ENCODE peak calls at places on chromosomes 13 and 19, in seven cellular contexts. One of them, this sample, is unnamed.
A peak's percentile ranks its signal among the peaks of the same experiment; 100 is the strongest.

GRCh38 chr19:42202290-42202867 is 15.1 kb downstream of the DEDD2 start:
- DNase-seq in PC-3: no peak
- DNase-seq in MM.1S: no peak
- DNase-seq in GM23338: no peak
- DNase-seq in OCI-LY7: no peak
- DNase-seq in GM23248: no peak
- DNase-seq in hepatocyte: no peak
- DNase-seq in this sample: no peak

GRCh38 chr13:89514534-89515312 is 1832.8 kb upstream of the MIR17HG start:
- DNase-seq in GM23248: peak; percentile 19
- DNase-seq in PC-3: peak; percentile 82
- DNase-seq in MM.1S: no peak
- DNase-seq in hepatocyte: peak; percentile 4
- DNase-seq in OCI-LY7: no peak
- DNase-seq in GM23338: peak; percentile 76
- DNase-seq in this sample: peak; percentile 62

GRCh38 chr19:40367577-40368434 is 19.3 kb downstream of the PLD3 start:
- DNase-seq in MM.1S: no peak
- DNase-seq in OCI-LY7: no peak
- DNase-seq in PC-3: no peak
- DNase-seq in GM23248: no peak
- DNase-seq in hepatocyte: no peak
- DNase-seq in GM23338: no peak
- DNase-seq in this sample: no peak

GRCh38 chr19:40392123-40392522 is 2.1 kb upstream of the HIPK4 start:
- DNase-seq in OCI-LY7: no peak
- DNase-seq in MM.1S: no peak
- DNase-seq in GM23248: no peak
- DNase-seq in PC-3: no peak
- DNase-seq in GM23338: no peak
- DNase-seq in hepatocyte: no peak
- DNase-seq in this sample: no peak

GRCh38 chr13:34722931-34723330 is 219.1 kb upstream of the NBEA start:
- DNase-seq in GM23338: no peak
- DNase-seq in PC-3: no peak
- DNase-seq in hepatocyte: no peak
- DNase-seq in OCI-LY7: no peak
- DNase-seq in MM.1S: no peak
- DNase-seq in GM23248: no peak
- DNase-seq in this sample: no peak

GRCh38 chr19:32336259-32337111 is 8.9 kb upstream of the ZNF507 start:
- DNase-seq in OCI-LY7: no peak
- DNase-seq in GM23248: peak; percentile 67
- DNase-seq in GM23338: no peak
- DNase-seq in PC-3: peak; percentile 15
- DNase-seq in hepatocyte: peak; percentile 32
- DNase-seq in MM.1S: no peak
- DNase-seq in this sample: no peak

GRCh38 chr13:45219123-45219891 is 18.5 kb upstream of the KCTD4 start:
- DNase-seq in GM23248: peak; percentile 20
- DNase-seq in PC-3: peak; percentile 19
- DNase-seq in GM23338: no peak
- DNase-seq in MM.1S: no peak
- DNase-seq in OCI-LY7: no peak
- DNase-seq in hepatocyte: peak; percentile 23
- DNase-seq in this sample: no peak

GRCh38 chr13:92387245-92387644 is 839.4 kb upstream of the GPC6 start:
- DNase-seq in MM.1S: no peak
- DNase-seq in PC-3: no peak
- DNase-seq in GM23338: no peak
- DNase-seq in hepatocyte: no peak
- DNase-seq in GM23248: no peak
- DNase-seq in OCI-LY7: no peak
- DNase-seq in this sample: no peak

GRCh38 chr13:40813662-40814454 is 24.4 kb downstream of the SLC25A15 start:
- DNase-seq in GM23248: peak; percentile 57
- DNase-seq in MM.1S: peak; percentile 47
- DNase-seq in hepatocyte: peak; percentile 35
- DNase-seq in OCI-LY7: peak; percentile 73
- DNase-seq in GM23338: peak; percentile 78
- DNase-seq in PC-3: peak; percentile 53
- DNase-seq in this sample: no peak

GRCh38 chr19:42255766-42256750 is 1.1 kb upstream of the ERF start:
- DNase-seq in PC-3: peak; percentile 32
- DNase-seq in hepatocyte: peak; percentile 74
- DNase-seq in GM23338: peak; percentile 79
- DNase-seq in GM23248: peak; percentile 78
- DNase-seq in MM.1S: peak; percentile 5
- DNase-seq in OCI-LY7: no peak
- DNase-seq in this sample: peak; percentile 41

GRCh38 chr13:33169273-33169980 is 116.1 kb downstream of the STARD13 start:
- DNase-seq in OCI-LY7: no peak
- DNase-seq in hepatocyte: no peak
- DNase-seq in GM23248: peak; percentile 81
- DNase-seq in MM.1S: no peak
- DNase-seq in GM23338: no peak
- DNase-seq in PC-3: peak; percentile 73
- DNase-seq in this sample: no peak

GRCh38 chr19:35704218-35704617 is at the start of gene ZBTB32:
- DNase-seq in GM23338: peak; percentile 90
- DNase-seq in MM.1S: no peak
- DNase-seq in hepatocyte: no peak
- DNase-seq in OCI-LY7: no peak
- DNase-seq in PC-3: no peak
- DNase-seq in GM23248: peak; percentile 74
- DNase-seq in this sample: peak; percentile 35

GRCh38 chr19:1873524-1874473 is 10.4 kb upstream of the KLF16 start:
- DNase-seq in GM23338: no peak
- DNase-seq in PC-3: no peak
- DNase-seq in MM.1S: no peak
- DNase-seq in OCI-LY7: no peak
- DNase-seq in GM23248: no peak
- DNase-seq in hepatocyte: no peak
- DNase-seq in this sample: no peak

GRCh38 chr19:19530423-19530804 is 1.7 kb downstream of the YJEFN3 start:
- DNase-seq in hepatocyte: no peak
- DNase-seq in GM23338: peak; percentile 71
- DNase-seq in MM.1S: no peak
- DNase-seq in PC-3: no peak
- DNase-seq in GM23248: peak; percentile 49
- DNase-seq in OCI-LY7: no peak
- DNase-seq in this sample: no peak

GRCh38 chr13:33285420-33286124 is at the start of gene STARD13:
- DNase-seq in GM23248: peak; percentile 99
- DNase-seq in PC-3: peak; percentile 96
- DNase-seq in GM23338: peak; percentile 95
- DNase-seq in hepatocyte: peak; percentile 96
- DNase-seq in MM.1S: peak; percentile 64
- DNase-seq in OCI-LY7: no peak
- DNase-seq in this sample: peak; percentile 93

GRCh38 chr13:51639171-51639570 is 54.9 kb downstream of the WDFY2 start:
- DNase-seq in OCI-LY7: no peak
- DNase-seq in hepatocyte: no peak
- DNase-seq in PC-3: peak; percentile 37
- DNase-seq in GM23338: no peak
- DNase-seq in GM23248: no peak
- DNase-seq in MM.1S: no peak
- DNase-seq in this sample: no peak

GRCh38 chr19:4257025-4257424 is 10.1 kb downstream of the YJU2 start:
- DNase-seq in GM23338: no peak
- DNase-seq in OCI-LY7: no peak
- DNase-seq in GM23248: no peak
- DNase-seq in hepatocyte: no peak
- DNase-seq in PC-3: no peak
- DNase-seq in MM.1S: no peak
- DNase-seq in this sample: no peak

GRCh38 chr19:17721821-17722220 is 2.5 kb downstream of the MAP1S start:
- DNase-seq in OCI-LY7: no peak
- DNase-seq in hepatocyte: no peak
- DNase-seq in MM.1S: no peak
- DNase-seq in PC-3: peak; percentile 19
- DNase-seq in GM23338: no peak
- DNase-seq in GM23248: peak; percentile 95
- DNase-seq in this sample: no peak

GRCh38 chr13:113918981-113919646 is 54.8 kb downstream of the C13orf46 start:
- DNase-seq in hepatocyte: no peak
- DNase-seq in MM.1S: no peak
- DNase-seq in PC-3: no peak
- DNase-seq in GM23338: no peak
- DNase-seq in GM23248: no peak
- DNase-seq in OCI-LY7: no peak
- DNase-seq in this sample: no peak

GRCh38 chr13:59112375-59112774 is 1051.4 kb downstream of the DIAPH3 start:
- DNase-seq in hepatocyte: peak; percentile 21
- DNase-seq in PC-3: peak; percentile 61
- DNase-seq in GM23338: no peak
- DNase-seq in OCI-LY7: no peak
- DNase-seq in MM.1S: no peak
- DNase-seq in GM23248: peak; percentile 36
- DNase-seq in this sample: no peak

GRCh38 chr19:48969276-48970138 is 4.4 kb downstream of the FTL start:
- DNase-seq in hepatocyte: no peak
- DNase-seq in PC-3: no peak
- DNase-seq in GM23338: peak; percentile 77
- DNase-seq in OCI-LY7: peak; percentile 79
- DNase-seq in MM.1S: peak; percentile 24
- DNase-seq in GM23248: peak; percentile 43
- DNase-seq in this sample: peak; percentile 79

GRCh38 chr13:97212540-97213146 is 9.5 kb upstream of the MBNL2 start:
- DNase-seq in GM23338: peak; percentile 26
- DNase-seq in OCI-LY7: peak; percentile 4
- DNase-seq in GM23248: peak; percentile 69
- DNase-seq in hepatocyte: peak; percentile 36
- DNase-seq in MM.1S: peak; percentile 42
- DNase-seq in PC-3: peak; percentile 68
- DNase-seq in this sample: peak; percentile 55

GRCh38 chr13:39676315-39676876 is 20.9 kb downstream of the COG6 start:
- DNase-seq in hepatocyte: peak; percentile 59
- DNase-seq in MM.1S: peak; percentile 43
- DNase-seq in OCI-LY7: peak; percentile 41
- DNase-seq in GM23248: peak; percentile 66
- DNase-seq in GM23338: peak; percentile 77
- DNase-seq in PC-3: peak; percentile 67
- DNase-seq in this sample: no peak

GRCh38 chr13:21511841-21512240 is 52.7 kb upstream of the ZDHHC20 start:
- DNase-seq in GM23338: no peak
- DNase-seq in MM.1S: no peak
- DNase-seq in hepatocyte: no peak
- DNase-seq in GM23248: peak; percentile 23
- DNase-seq in PC-3: no peak
- DNase-seq in OCI-LY7: no peak
- DNase-seq in this sample: no peak

GRCh38 chr13:21517576-21517975 is 58.5 kb upstream of the ZDHHC20 start:
- DNase-seq in hepatocyte: no peak
- DNase-seq in GM23338: no peak
- DNase-seq in GM23248: no peak
- DNase-seq in OCI-LY7: no peak
- DNase-seq in MM.1S: no peak
- DNase-seq in PC-3: no peak
- DNase-seq in this sample: no peak

GRCh38 chr13:21522130-21522529 is 63.0 kb upstream of the ZDHHC20 start:
- DNase-seq in GM23338: no peak
- DNase-seq in MM.1S: no peak
- DNase-seq in hepatocyte: no peak
- DNase-seq in PC-3: no peak
- DNase-seq in GM23248: no peak
- DNase-seq in OCI-LY7: no peak
- DNase-seq in this sample: no peak

GRCh38 chr13:21518617-21519144 is 59.6 kb upstream of the ZDHHC20 start:
- DNase-seq in PC-3: peak; percentile 31
- DNase-seq in GM23338: no peak
- DNase-seq in OCI-LY7: no peak
- DNase-seq in GM23248: no peak
- DNase-seq in MM.1S: no peak
- DNase-seq in hepatocyte: no peak
- DNase-seq in this sample: no peak

GRCh38 chr13:21516806-21517205 is 57.7 kb upstream of the ZDHHC20 start:
- DNase-seq in GM23338: no peak
- DNase-seq in MM.1S: no peak
- DNase-seq in hepatocyte: no peak
- DNase-seq in PC-3: no peak
- DNase-seq in OCI-LY7: no peak
- DNase-seq in GM23248: no peak
- DNase-seq in this sample: no peak
- H3K9me2 ChIP-seq in GM23338: no peaks in the 10 kb centered on the region
- H3K9me2 ChIP-seq in MM.1S: no peaks in the 10 kb centered on the region
- H3K9me2 ChIP-seq in hepatocyte: no peaks in the 10 kb centered on the region
- H3K9me2 ChIP-seq in PC-3: no peaks in the 10 kb centered on the region
- H3K9me2 ChIP-seq in OCI-LY7: no peaks in the 10 kb centered on the region
- H3K9me2 ChIP-seq in GM23248: no peaks in the 10 kb centered on the region
- H3K9me2 ChIP-seq in this sample: no peaks in the 10 kb centered on the region

DNA sequence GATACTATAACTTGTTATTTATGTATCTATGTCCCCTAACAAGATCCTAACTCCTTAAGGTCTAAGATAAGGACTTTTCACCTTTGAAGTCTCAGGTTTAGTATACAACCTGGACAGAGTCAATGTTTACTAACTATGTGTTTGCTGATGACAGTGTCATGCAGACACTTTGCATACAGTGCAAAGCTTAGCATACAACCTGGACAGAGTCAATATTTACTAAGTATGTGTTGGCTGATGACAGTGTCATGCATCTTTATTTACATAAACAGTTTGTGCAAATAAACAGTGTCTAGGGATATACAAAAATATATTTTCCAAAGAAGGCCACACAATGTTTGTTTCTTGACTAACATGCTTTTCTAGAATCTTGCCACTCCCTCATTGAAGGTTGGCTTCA is 34.7 kb downstream of the DCT start:
- DNase-seq in GM23248: no peak
- DNase-seq in PC-3: peak; percentile 39
- DNase-seq in OCI-LY7: no peak
- DNase-seq in MM.1S: no peak
- DNase-seq in hepatocyte: no peak
- DNase-seq in GM23338: no peak
- DNase-seq in this sample: no peak
- H3K9me2 ChIP-seq in GM23248: no peaks in the 10 kb centered on the region
- H3K9me2 ChIP-seq in PC-3: no peaks in the 10 kb centered on the region
- H3K9me2 ChIP-seq in OCI-LY7: no peaks in the 10 kb centered on the region
- H3K9me2 ChIP-seq in MM.1S: no peaks in the 10 kb centered on the region
- H3K9me2 ChIP-seq in hepatocyte: no peaks in the 10 kb centered on the region
- H3K9me2 ChIP-seq in GM23338: no peaks in the 10 kb centered on the region
- H3K9me2 ChIP-seq in this sample: no peaks in the 10 kb centered on the region

GRCh38 chr19:55857974-55858373 is 21.6 kb downstream of the NLRP4 start:
- DNase-seq in PC-3: no peak
- DNase-seq in hepatocyte: no peak
- DNase-seq in MM.1S: no peak
- DNase-seq in GM23338: no peak
- DNase-seq in GM23248: no peak
- DNase-seq in OCI-LY7: no peak
- DNase-seq in this sample: no peak
- H3K9me2 ChIP-seq in PC-3: peaks cover 4% of the 10 kb centered on the region
- H3K9me2 ChIP-seq in hepatocyte: no peaks in the 10 kb centered on the region
- H3K9me2 ChIP-seq in MM.1S: no peaks in the 10 kb centered on the region
- H3K9me2 ChIP-seq in GM23338: no peaks in the 10 kb centered on the region
- H3K9me2 ChIP-seq in GM23248: no peaks in the 10 kb centered on the region
- H3K9me2 ChIP-seq in OCI-LY7: no peaks in the 10 kb centered on the region
- H3K9me2 ChIP-seq in this sample: no peaks in the 10 kb centered on the region

DNA sequence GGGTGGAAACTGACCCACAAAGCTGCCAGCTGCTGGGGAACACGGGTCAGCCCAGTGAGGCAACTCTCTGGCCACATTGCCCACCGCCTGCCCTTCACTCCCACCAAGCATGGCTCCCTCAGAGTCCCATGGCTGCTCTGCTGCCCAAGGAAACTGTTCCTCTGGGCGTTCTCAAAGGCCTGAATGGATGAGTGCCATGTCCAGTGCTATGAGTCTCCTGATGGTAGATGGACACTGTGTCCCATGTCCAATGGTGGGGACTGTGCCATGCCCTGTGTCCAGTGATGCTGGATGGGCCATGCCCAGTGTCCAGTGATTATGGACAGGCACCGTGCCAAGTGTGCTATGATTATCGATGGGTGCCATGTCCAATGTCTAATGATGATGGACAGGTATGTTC is 88.8 kb downstream of the ANKRD10 start:
- DNase-seq in GM23248: no peak
- DNase-seq in OCI-LY7: no peak
- DNase-seq in hepatocyte: no peak
- DNase-seq in PC-3: no peak
- DNase-seq in MM.1S: no peak
- DNase-seq in GM23338: no peak
- DNase-seq in this sample: no peak
- H3K9me2 ChIP-seq in GM23248: no peaks in the 10 kb centered on the region
- H3K9me2 ChIP-seq in OCI-LY7: no peaks in the 10 kb centered on the region
- H3K9me2 ChIP-seq in hepatocyte: no peaks in the 10 kb centered on the region
- H3K9me2 ChIP-seq in PC-3: no peaks in the 10 kb centered on the region
- H3K9me2 ChIP-seq in MM.1S: no peaks in the 10 kb centered on the region
- H3K9me2 ChIP-seq in GM23338: peaks cover 16% of the 10 kb centered on the region
- H3K9me2 ChIP-seq in this sample: no peaks in the 10 kb centered on the region

This sample was measured in PC-9.